ENCODE peak calls at places on chromosomes 3 and 15, in five cellular contexts. Z is sigmoid colon; S is CD8-positive, alpha-beta memory T cell; R is heart right ventricle; O is pancreas. H is an unnamed sample.

GRCh38 chr15:38610748-38611147 is 46.1 kb upstream of the RASGRP1 start:
- DNase-seq in Z (no peak), S (no peak), R (no peak), O (no peak), H (no peak)

GRCh38 chr3:94137377-94137776 is 74.5 kb downstream of the NSUN3 start:
- DNase-seq in Z (no peak), S (no peak), R (no peak), O (no peak), H (no peak)

GRCh38 chr3:157204431-157204830 is 44.5 kb upstream of the CCNL1 start:
- DNase-seq in Z (no peak), S (no peak), R (no peak), O (no peak), H (no peak)

GRCh38 chr3:31652296-31652695 is 119.6 kb downstream of the STT3B start:
- DNase-seq in Z (no peak), S (no peak), R (no peak), O (no peak), H (no peak)

GRCh38 chr3:38029400-38030125 is at the start of gene PLCD1:
- DNase-seq in Z (peak; percentile 90), S (peak; percentile 49), R (peak; percentile 86), O (peak; percentile 55), H (peak; percentile 92)

GRCh38 chr3:150545419-150546225 is 674 bp downstream of the SERP1 start:
- DNase-seq in Z (peak; percentile 81), S (no peak), R (no peak), O (peak; percentile 39), H (no peak)

GRCh38 chr3:15646924-15647511 is 45.5 kb downstream of the BTD start:
- DNase-seq in Z (peak; percentile 79), S (no peak), R (peak; percentile 53), O (peak; percentile 44), H (no peak)

GRCh38 chr15:42719051-42719450 is 17.9 kb downstream of the CDAN1 start:
- DNase-seq in Z (no peak), S (no peak), R (no peak), O (no peak), H (no peak)

GRCh38 chr3:108182339-108182738 is 39.9 kb downstream of the IFT57 start:
- DNase-seq in Z (no peak), S (no peak), R (no peak), O (no peak), H (no peak)

GRCh38 chr3:141680620-141681389 is 57.3 kb upstream of the RNF7 start:
- DNase-seq in Z (no peak), S (no peak), R (peak; percentile 29), O (peak; percentile 36), H (no peak)

GRCh38 chr3:29170894-29171582 is 109.8 kb upstream of the RBMS3 start:
- DNase-seq in Z (no peak), S (no peak), R (no peak), O (no peak), H (no peak)

GRCh38 chr3:12370758-12371157 is 81.9 kb downstream of the PPARG start:
- DNase-seq in Z (no peak), S (no peak), R (no peak), O (no peak), H (no peak)

GRCh38 chr3:100516843-100517242 is 24.4 kb downstream of the TMEM45A start:
- DNase-seq in Z (no peak), S (no peak), R (no peak), O (no peak), H (no peak)

GRCh38 chr3:43022111-43022510 is 43.0 kb downstream of the GASK1A start:
- DNase-seq in Z (peak; percentile 52), S (no peak), R (no peak), O (no peak), H (no peak)

GRCh38 chr15:57767526-57767925 is 61.0 kb downstream of the POLR2M start:
- DNase-seq in Z (no peak), S (no peak), R (no peak), O (no peak), H (no peak)

GRCh38 chr3:23629181-23629893 is 176.4 kb upstream of the UBE2E1 start:
- DNase-seq in Z (no peak), S (no peak), R (no peak), O (peak; percentile 6), H (no peak)

GRCh38 chr3:11989383-11990050 is 14.7 kb upstream of the SYN2 start:
- DNase-seq in Z (no peak), S (no peak), R (no peak), O (no peak), H (no peak)

GRCh38 chr3:42349765-42350594 is 60.4 kb downstream of the LYZL4 start:
- DNase-seq in Z (no peak), S (no peak), R (no peak), O (no peak), H (no peak)

GRCh38 chr3:113844622-113845222 is 6.1 kb downstream of the GRAMD1C start:
- DNase-seq in Z (no peak), S (no peak), R (no peak), O (no peak), H (no peak)

GRCh38 chr3:133775835-133776234 is 29.6 kb downstream of the TF start:
- DNase-seq in Z (no peak), S (no peak), R (no peak), O (no peak), H (no peak)

GRCh38 chr3:50196253-50196801 is 4.9 kb downstream of the GNAT1 start:
- DNase-seq in Z (no peak), S (no peak), R (no peak), O (no peak), H (no peak)
- H3K27ac ChIP-seq in Z (no peak overlapping the region), S (no peak overlapping the region), R (no peak overlapping the region), O (no peak overlapping the region), H (no peak overlapping the region)

GRCh38 chr3:40382617-40382979 is 4.4 kb upstream of the ENTPD3 start:
- DNase-seq in Z (no peak), S (no peak), R (no peak), O (no peak), H (no peak)

GRCh38 chr3:40387895-40388254 is 891 bp downstream of the ENTPD3 start:
- DNase-seq in Z (no peak), S (no peak), R (no peak), O (no peak), H (no peak)

GRCh38 chr3:40386213-40386612 is 771 bp upstream of the ENTPD3 start:
- DNase-seq in Z (no peak), S (no peak), R (no peak), O (no peak), H (no peak)

GRCh38 chr3:40381904-40382616 is 4.9 kb upstream of the ENTPD3 start:
- DNase-seq in Z (no peak), S (no peak), R (no peak), O (no peak), H (no peak)

DNA sequence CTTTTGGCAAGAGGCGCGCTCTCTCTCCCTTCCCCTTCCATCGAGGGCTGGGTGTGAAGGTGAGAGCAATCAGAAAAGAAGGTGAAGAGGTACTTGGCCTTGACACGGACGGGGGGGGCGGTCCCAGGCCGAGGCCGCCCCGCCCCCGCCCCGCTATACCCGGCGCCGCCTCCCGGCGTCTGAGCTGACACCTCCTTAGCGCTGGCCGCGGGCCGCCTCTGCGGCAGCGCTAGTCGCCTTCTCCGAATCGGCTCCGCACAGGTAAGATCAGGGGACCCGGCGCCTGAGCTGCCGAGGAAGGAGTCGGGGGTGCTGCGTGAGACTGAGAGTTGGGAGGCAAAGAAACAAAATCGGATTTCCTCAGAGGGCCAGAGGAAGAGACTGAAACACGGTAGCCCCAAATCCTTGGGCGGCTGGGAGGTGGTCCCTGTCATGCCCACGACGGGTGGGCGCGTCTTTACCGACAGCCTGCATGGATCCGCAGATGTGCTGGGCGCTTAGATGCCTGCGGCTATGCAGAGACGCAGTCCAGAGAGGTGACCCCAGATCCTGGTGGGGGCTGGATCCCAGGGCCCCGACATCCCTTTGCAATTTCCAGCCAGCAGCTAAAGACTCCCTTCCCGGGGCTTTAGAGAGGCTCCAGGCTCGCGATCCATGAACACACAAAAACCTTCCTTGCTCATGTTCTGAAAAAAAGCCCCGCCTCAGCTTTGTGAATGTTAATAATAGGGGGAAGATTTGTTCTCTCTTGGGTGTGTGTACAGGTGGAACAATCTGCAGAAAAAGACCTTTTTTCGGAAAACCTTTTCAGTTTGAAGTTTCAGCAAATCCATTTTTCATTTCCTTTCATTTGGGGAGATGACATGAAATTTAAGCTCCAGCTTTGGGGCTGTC is at the start of gene ENTPD3:
- DNase-seq in Z (no peak), S (peak; percentile 6), R (peak; percentile 21), O (peak; percentile 60), H (peak; percentile 87)
- H3K4me3 ChIP-seq in Z (peak within 1 kb of the TSS; percentile 37), S (peak within 1 kb of the TSS; percentile 26), R (peak within 1 kb of the TSS; percentile 24), O (peak within 1 kb of the TSS; percentile 45), H (peak within 1 kb of the TSS; percentile 51)

GRCh38 chr15:71089801-71090200 is 25.5 kb upstream of the THSD4 start:
- DNase-seq in Z (no peak), S (no peak), R (no peak), O (no peak), H (no peak)

GRCh38 chr15:71093089-71094024 is 21.9 kb upstream of the THSD4 start:
- DNase-seq in Z (no peak), S (no peak), R (no peak), O (peak; percentile 21), H (no peak)

GRCh38 chr15:71091601-71092000 is 23.7 kb upstream of the THSD4 start:
- DNase-seq in Z (no peak), S (no peak), R (no peak), O (no peak), H (no peak)

GRCh38 chr15:71094137-71094536 is 21.1 kb upstream of the THSD4 start:
- DNase-seq in Z (no peak), S (no peak), R (no peak), O (no peak), H (no peak)

DNA sequence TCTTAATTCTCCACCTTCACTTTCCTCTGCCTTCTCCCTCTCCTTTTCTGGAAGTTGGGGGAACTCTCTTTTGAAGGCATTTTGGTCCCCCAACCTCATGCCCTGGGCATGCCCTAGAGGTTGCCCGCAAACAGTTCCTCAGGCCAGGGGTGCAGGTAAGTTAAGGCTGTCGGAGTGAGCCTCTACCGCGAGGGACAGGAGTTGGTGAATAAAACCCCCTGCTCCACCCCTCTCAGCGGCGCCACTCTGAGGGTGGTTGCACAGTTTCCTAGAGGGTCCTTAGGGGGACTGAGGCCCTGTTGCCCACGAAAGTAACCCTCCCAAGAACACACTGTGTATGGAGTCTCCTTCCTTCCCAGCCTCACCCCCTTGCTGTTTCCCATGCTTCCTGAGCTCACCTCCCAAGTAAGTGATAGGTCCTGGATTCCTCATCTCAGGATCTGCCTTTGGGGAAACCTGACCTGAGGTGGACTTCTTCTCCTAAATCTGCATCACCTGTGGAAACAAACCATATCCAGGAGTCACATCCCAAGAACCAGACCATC is 23.1 kb upstream of the THSD4 start:
- DNase-seq in Z (no peak), S (no peak), R (no peak), O (no peak), H (no peak)
- H3K27ac ChIP-seq in Z (no peak overlapping the region), S (no peak overlapping the region), R (no peak overlapping the region), O (no peak overlapping the region), H (no peak overlapping the region)

DNA sequence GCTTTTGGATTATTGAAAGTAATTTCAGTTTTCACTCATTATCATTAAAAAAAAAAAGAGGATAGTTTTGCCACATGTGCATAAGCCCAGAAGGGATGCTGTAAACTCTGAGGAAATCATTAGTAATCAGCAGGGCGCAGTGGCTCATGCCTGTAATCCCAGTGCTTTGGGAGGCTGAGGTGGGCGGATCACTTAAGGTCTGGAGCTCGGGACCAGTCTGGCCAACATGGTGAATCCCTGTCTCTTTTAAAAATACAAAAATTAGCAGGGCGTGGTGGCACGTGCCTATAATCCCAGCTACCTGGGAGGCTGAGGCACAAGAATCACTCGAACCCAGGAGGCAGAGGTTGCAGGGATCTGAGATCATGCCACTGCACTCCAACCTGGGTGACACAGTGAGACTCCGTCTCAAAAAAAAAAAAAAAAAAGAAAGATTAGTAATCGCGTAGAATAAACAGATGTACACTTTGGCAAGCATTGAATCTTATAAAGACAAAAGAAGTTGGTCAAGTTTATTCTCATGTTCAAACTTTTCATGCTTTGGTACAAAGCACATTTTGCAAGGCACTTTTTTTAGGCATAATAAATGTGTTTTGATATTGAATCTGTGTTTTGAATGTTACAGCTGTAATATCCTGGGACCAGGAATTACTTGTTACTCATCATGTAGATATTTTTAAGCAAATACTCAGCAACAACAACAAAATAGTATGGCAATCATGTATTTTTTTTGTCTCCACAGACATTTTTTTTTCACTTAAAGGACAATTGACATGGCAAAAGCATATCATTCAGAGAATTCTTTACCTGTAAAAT is 93.2 kb upstream of the AGTR1 start:
- DNase-seq in Z (peak; percentile 65), S (no peak), R (no peak), O (no peak), H (no peak)
- H3K4me3 ChIP-seq in Z (no peak overlapping the region), S (no peak overlapping the region), R (no peak overlapping the region), O (no peak overlapping the region), H (no peak overlapping the region)